ENCODE peak calls at places on chromosomes 1 and 21, in five cellular contexts. S, T, X, M and I are unnamed samples.

GRCh38 chr1:65235867-65236805 is 73.2 kb upstream of the DNAJC6 start:
- DNase-seq in S (peak), T (no peak), X (peak), M (no peak), I (no peak)

GRCh38 chr1:67472056-67472455 is 41.9 kb upstream of the SERBP1 start:
- DNase-seq in S (no peak), T (no peak), X (no peak), M (no peak), I (no peak)

GRCh38 chr1:93740601-93741031 is 59.0 kb upstream of the BCAR3 start:
- DNase-seq in S (no peak), T (no peak), X (no peak), M (no peak), I (no peak)

GRCh38 chr1:183987593-183988318 is 49.8 kb downstream of the COLGALT2 start:
- DNase-seq in S (no peak), T (no peak), X (no peak), M (no peak), I (no peak)

GRCh38 chr1:81128079-81128478 is 672.7 kb upstream of the ADGRL2 start:
- DNase-seq in S (no peak), T (no peak), X (no peak), M (no peak), I (no peak)

GRCh38 chr1:62435231-62436038 is 1.4 kb upstream of the USP1 start:
- DNase-seq in S (no peak), T (peak), X (no peak), M (no peak), I (no peak)

GRCh38 chr1:153763365-153764225 is 11.6 kb upstream of the SLC27A3 start:
- DNase-seq in S (no peak), T (no peak), X (no peak), M (no peak), I (no peak)

GRCh38 chr1:242890211-242890741 is 364.8 kb downstream of the CEP170 start:
- DNase-seq in S (peak), T (no peak), X (peak), M (no peak), I (no peak)

GRCh38 chr1:96464991-96465875 is 256.4 kb upstream of the PTBP2 start:
- DNase-seq in S (no peak), T (no peak), X (no peak), M (peak), I (peak)

GRCh38 chr1:3195966-3196515 is 127.0 kb downstream of the PRDM16 start:
- DNase-seq in S (no peak), T (no peak), X (no peak), M (no peak), I (no peak)

GRCh38 chr1:2974701-2975301 is 46.5 kb upstream of the ACTRT2 start:
- DNase-seq in S (no peak), T (no peak), X (no peak), M (no peak), I (no peak)

GRCh38 chr1:87474098-87474497 is 145.4 kb downstream of the LMO4 start:
- DNase-seq in S (no peak), T (no peak), X (no peak), M (no peak), I (no peak)

GRCh38 chr1:237685553-237685952 is 205.2 kb downstream of the ZP4 start:
- DNase-seq in S (no peak), T (no peak), X (peak), M (no peak), I (no peak)

GRCh38 chr1:18716785-18717678 is 86.4 kb downstream of the PAX7 start:
- DNase-seq in S (no peak), T (no peak), X (no peak), M (no peak), I (no peak)

GRCh38 chr1:67294836-67295622 is 12.6 kb upstream of the IL12RB2 start:
- DNase-seq in S (no peak), T (no peak), X (no peak), M (no peak), I (no peak)

GRCh38 chr1:166164995-166165660 is 1.7 kb downstream of the FAM78B start:
- DNase-seq in S (peak), T (peak), X (peak), M (no peak), I (peak)

GRCh38 chr1:12473596-12474329 is 144.2 kb downstream of the DHRS3 start:
- DNase-seq in S (no peak), T (no peak), X (no peak), M (no peak), I (no peak)

GRCh38 chr21:34881894-34882371 is 167.2 kb downstream of the RUNX1 start:
- DNase-seq in S (peak), T (no peak), X (no peak), M (peak), I (no peak)

GRCh38 chr1:173496757-173497323 is 19.7 kb downstream of the PRDX6 start:
- DNase-seq in S (no peak), T (peak), X (peak), M (no peak), I (no peak)

GRCh38 chr1:54376085-54377039 is 29.8 kb downstream of the SSBP3 start:
- DNase-seq in S (no peak), T (peak), X (peak), M (no peak), I (no peak)

GRCh38 chr1:4075436-4076225 is 175.6 kb upstream of the C1orf174 start:
- DNase-seq in S (no peak), T (no peak), X (no peak), M (no peak), I (peak)

GRCh38 chr1:233598891-233599541 is 14.9 kb upstream of the KCNK1 start:
- DNase-seq in S (no peak), T (no peak), X (no peak), M (no peak), I (no peak)

GRCh38 chr1:18109756-18110597 is 2.4 kb downstream of the IGSF21 start:
- DNase-seq in S (no peak), T (peak), X (peak), M (no peak), I (no peak)

GRCh38 chr1:94036721-94037120 is 84.2 kb downstream of the ABCA4 start:
- DNase-seq in S (no peak), T (no peak), X (no peak), M (peak), I (no peak)

GRCh38 chr21:26795866-26796329 is 49.3 kb downstream of the ADAMTS1 start:
- DNase-seq in S (peak), T (peak), X (peak), M (peak), I (no peak)

GRCh38 chr1:237124856-237125462 is 83.0 kb downstream of the RYR2 start:
- DNase-seq in S (no peak), T (no peak), X (peak), M (no peak), I (no peak)

GRCh38 chr1:154801612-154802011 is 68.5 kb downstream of the KCNN3 start:
- DNase-seq in S (no peak), T (no peak), X (no peak), M (no peak), I (no peak)

GRCh38 chr1:169890761-169891538 is 2.7 kb downstream of the SCYL3 start:
- DNase-seq in S (peak), T (peak), X (peak), M (no peak), I (no peak)

GRCh38 chr1:12047120-12047876 is 15.8 kb upstream of the TNFRSF8 start:
- DNase-seq in S (no peak), T (no peak), X (no peak), M (no peak), I (no peak)

GRCh38 chr1:50975436-50975835 is 5.4 kb downstream of the CDKN2C start:
- DNase-seq in S (no peak), T (no peak), X (no peak), M (no peak), I (no peak)

GRCh38 chr1:232877361-232877991 is 72.3 kb downstream of the MAP10 start:
- DNase-seq in S (no peak), T (no peak), X (no peak), M (no peak), I (no peak)

GRCh38 chr21:38333290-38334272 is 76.8 kb downstream of the KCNJ15 start:
- DNase-seq in S (no peak), T (no peak), X (no peak), M (no peak), I (no peak)

GRCh38 chr1:20359451-20360330 is 69.0 kb downstream of the VWA5B1 start:
- DNase-seq in S (no peak), T (peak), X (no peak), M (no peak), I (no peak)

GRCh38 chr1:33466159-33466558 is 6.3 kb upstream of the ZSCAN20 start:
- DNase-seq in S (no peak), T (peak), X (no peak), M (no peak), I (no peak)

GRCh38 chr1:225517697-225518096 is 89.9 kb upstream of the LBR start:
- DNase-seq in S (no peak), T (no peak), X (no peak), M (no peak), I (no peak)

GRCh38 chr1:46171872-46172271 is 3.0 kb upstream of the TSPAN1 start:
- DNase-seq in S (peak), T (peak), X (no peak), M (no peak), I (no peak)

GRCh38 chr1:154796303-154796892 is 73.7 kb downstream of the KCNN3 start:
- DNase-seq in S (peak), T (no peak), X (no peak), M (no peak), I (no peak)

GRCh38 chr21:41460578-41461527 is 34.8 kb downstream of the MX1 start:
- DNase-seq in S (peak), T (peak), X (peak), M (peak), I (peak)

GRCh38 chr1:80534606-80535360 is 1266.0 kb upstream of the ADGRL2 start:
- DNase-seq in S (peak), T (no peak), X (no peak), M (no peak), I (no peak)

GRCh38 chr1:61056674-61057439 is 25.5 kb upstream of the NFIA start:
- DNase-seq in S (peak), T (peak), X (peak), M (no peak), I (peak)

DNA sequence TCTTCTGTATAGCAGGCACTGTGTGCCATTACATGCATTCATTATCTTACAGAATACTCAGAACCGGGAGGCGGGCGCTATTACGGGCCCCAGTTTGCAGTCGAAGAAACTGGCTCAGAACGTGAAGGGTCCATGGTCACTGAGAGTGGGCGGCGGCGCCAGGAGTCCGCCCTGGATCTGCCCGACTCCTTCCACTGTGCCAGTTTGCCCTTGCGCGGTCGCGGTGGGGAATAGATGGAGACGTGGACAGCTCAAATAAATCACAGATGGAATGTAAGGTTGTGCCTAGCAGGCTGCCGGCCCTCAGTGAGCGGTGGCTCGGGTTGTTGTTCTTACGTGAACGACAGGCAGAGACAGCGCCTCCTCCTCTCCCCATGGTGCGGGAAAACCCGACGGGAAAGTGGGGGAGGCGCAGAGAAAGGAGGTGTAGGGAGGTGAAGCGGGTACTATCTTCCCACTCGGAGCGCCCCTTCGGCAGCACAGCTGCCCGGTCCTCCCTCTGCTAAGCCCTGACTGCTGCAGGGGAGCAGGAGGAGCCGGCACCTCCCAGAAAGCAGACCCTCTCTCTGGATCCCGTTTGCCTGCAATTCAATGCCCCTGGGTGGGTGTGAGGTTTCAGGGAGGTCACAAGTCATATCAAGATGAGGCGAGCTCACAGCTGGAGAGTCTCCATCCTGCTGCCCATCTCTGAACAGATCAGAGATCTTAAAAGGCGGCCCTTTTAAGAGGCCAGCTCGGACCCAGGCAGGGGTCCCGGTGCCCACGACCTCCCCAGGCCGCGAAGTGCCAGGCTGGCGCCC is 1.1 kb downstream of the COL9A2 start:
- DNase-seq in S (no peak), T (peak), X (peak), M (no peak), I (no peak)
- H3K4me3 ChIP-seq in S (peak), T (peak), X (peak), M (peak), I (peak)

GRCh38 chr1:168086438-168086837 is 50.3 kb downstream of the GPR161 start:
- DNase-seq in S (no peak), T (no peak), X (no peak), M (no peak), I (peak)
- TF ChIP-seq CTCF in S (no peak), T (no peak), X (no peak), M (no peak), I (no peak)

DNA sequence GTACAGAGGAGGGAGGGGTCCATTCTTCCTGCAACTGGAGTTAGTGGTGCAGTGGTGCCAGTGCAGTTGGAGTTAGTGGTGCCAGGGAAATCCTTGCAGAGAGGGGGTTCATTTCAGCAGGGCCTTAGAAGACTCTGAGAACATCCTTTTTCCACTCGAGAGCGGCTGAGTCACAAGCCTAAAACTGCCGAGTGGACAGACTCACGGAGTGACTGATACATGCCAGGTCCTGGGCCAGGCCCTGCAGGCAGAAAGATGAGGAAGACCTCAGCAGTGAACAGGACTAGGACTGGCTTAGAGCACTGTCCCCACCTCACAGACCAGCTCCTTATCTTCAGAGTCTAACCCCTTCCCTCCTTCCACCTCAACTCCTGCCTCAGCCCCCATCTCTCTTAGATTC is 12.9 kb upstream of the IKBKE start:
- DNase-seq in S (peak), T (no peak), X (no peak), M (no peak), I (no peak)
- H3K27ac ChIP-seq in S (no peak), T (no peak), X (no peak), M (no peak), I (no peak)

GRCh38 chr1:14930224-14930965 is 223.2 kb upstream of the TMEM51 start:
- DNase-seq in S (no peak), T (no peak), X (no peak), M (no peak), I (no peak)
- H3K4me3 ChIP-seq in S (no peak), T (no peak), X (no peak), M (no peak), I (no peak)

GRCh38 chr1:8814870-8815269 is 2.6 kb downstream of the RERE start:
- DNase-seq in S (peak), T (no peak), X (peak), M (no peak), I (no peak)
- TF ChIP-seq CTCF in S (peak), T (peak), X (peak), M (no peak), I (no peak)

GRCh38 chr1:145990249-145991097 is 5.9 kb downstream of the TXNIP start:
- DNase-seq in S (no peak), T (peak), X (no peak), M (no peak), I (peak)
- H3K27ac ChIP-seq in S (no peak), T (peak), X (peak), M (no peak), I (peak)

DNA sequence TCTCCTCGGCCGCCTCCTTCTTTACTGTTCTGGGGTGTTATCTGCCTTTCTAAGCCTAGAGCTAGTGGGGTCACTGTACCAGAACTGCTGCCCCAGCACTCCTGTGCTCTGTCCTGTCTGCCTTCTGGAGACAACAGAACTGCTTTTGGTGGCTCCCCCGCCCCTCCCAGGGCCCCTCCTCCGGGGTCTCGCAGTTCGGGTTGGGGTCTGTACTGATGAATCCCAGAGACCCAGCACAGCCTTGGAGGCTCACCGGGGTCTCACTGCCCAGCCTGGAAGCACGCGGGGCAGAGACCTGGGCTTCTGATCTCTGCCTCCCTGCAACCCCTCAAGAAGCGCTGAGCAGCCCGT is 3.2 kb upstream of the PLEKHA6 start:
- DNase-seq in S (no peak), T (no peak), X (no peak), M (no peak), I (no peak)
- H3K4me3 ChIP-seq in S (no peak), T (peak), X (no peak), M (peak), I (peak)